ENCODE peak calls at places on chromosomes 7 and 10, in five cellular contexts. One of them, this sample, is unnamed.

GRCh38 chr7:77824636-77825035 is 26.1 kb downstream of the PHTF2 start:
- DNase-seq in colonic mucosa: no peak
- DNase-seq in tibial artery: no peak
- DNase-seq in ovary: no peak
- DNase-seq in pancreas: no peak
- DNase-seq in this sample: no peak

GRCh38 chr7:132410385-132410784 is 165.9 kb downstream of the PLXNA4 start:
- DNase-seq in colonic mucosa: no peak
- DNase-seq in tibial artery: no peak
- DNase-seq in ovary: no peak
- DNase-seq in pancreas: no peak
- DNase-seq in this sample: no peak

GRCh38 chr7:14836571-14837189 is 65.9 kb downstream of the DGKB start:
- DNase-seq in colonic mucosa: no peak
- DNase-seq in tibial artery: no peak
- DNase-seq in ovary: no peak
- DNase-seq in pancreas: peak; percentile 33
- DNase-seq in this sample: no peak

GRCh38 chr10:60048146-60048545 is 141.8 kb upstream of the CCDC6 start:
- DNase-seq in colonic mucosa: peak; percentile 46
- DNase-seq in tibial artery: no peak
- DNase-seq in ovary: no peak
- DNase-seq in pancreas: no peak
- DNase-seq in this sample: no peak

GRCh38 chr7:5549096-5549896 is 125.7 kb upstream of the TNRC18 start:
- DNase-seq in colonic mucosa: peak; percentile 87
- DNase-seq in tibial artery: no peak
- DNase-seq in ovary: no peak
- DNase-seq in pancreas: no peak
- DNase-seq in this sample: peak; percentile 83

GRCh38 chr7:154769011-154769410 is 233.9 kb downstream of the PAXIP1 start:
- DNase-seq in colonic mucosa: no peak
- DNase-seq in tibial artery: no peak
- DNase-seq in ovary: no peak
- DNase-seq in pancreas: no peak
- DNase-seq in this sample: no peak

GRCh38 chr7:22361320-22361719 is 4.4 kb upstream of the RAPGEF5 start:
- DNase-seq in colonic mucosa: no peak
- DNase-seq in tibial artery: no peak
- DNase-seq in ovary: no peak
- DNase-seq in pancreas: no peak
- DNase-seq in this sample: no peak

GRCh38 chr7:104794154-104794553 is 219.9 kb upstream of the KMT2E start:
- DNase-seq in colonic mucosa: no peak
- DNase-seq in tibial artery: no peak
- DNase-seq in ovary: no peak
- DNase-seq in pancreas: no peak
- DNase-seq in this sample: no peak

GRCh38 chr7:43071604-43072003 is 40.8 kb upstream of the HECW1 start:
- DNase-seq in colonic mucosa: no peak
- DNase-seq in tibial artery: no peak
- DNase-seq in ovary: no peak
- DNase-seq in pancreas: no peak
- DNase-seq in this sample: no peak

GRCh38 chr7:127396184-127396583 is 3.7 kb upstream of the ZNF800 start:
- DNase-seq in colonic mucosa: no peak
- DNase-seq in tibial artery: no peak
- DNase-seq in ovary: no peak
- DNase-seq in pancreas: no peak
- DNase-seq in this sample: no peak

GRCh38 chr7:21013765-21014502 is 227.2 kb upstream of the SP8 start:
- DNase-seq in colonic mucosa: no peak
- DNase-seq in tibial artery: no peak
- DNase-seq in ovary: no peak
- DNase-seq in pancreas: no peak
- DNase-seq in this sample: no peak

GRCh38 chr7:137694405-137694804 is 152.4 kb downstream of the DGKI start:
- DNase-seq in colonic mucosa: no peak
- DNase-seq in tibial artery: no peak
- DNase-seq in ovary: no peak
- DNase-seq in pancreas: no peak
- DNase-seq in this sample: no peak

GRCh38 chr10:69515699-69516547 is 57.3 kb downstream of the NEUROG3 start:
- DNase-seq in colonic mucosa: peak; percentile 78
- DNase-seq in tibial artery: peak; percentile 70
- DNase-seq in ovary: no peak
- DNase-seq in pancreas: peak; percentile 75
- DNase-seq in this sample: no peak

GRCh38 chr10:132392811-132393694 is 3.9 kb upstream of the PWWP2B start:
- DNase-seq in colonic mucosa: no peak
- DNase-seq in tibial artery: peak; percentile 27
- DNase-seq in ovary: no peak
- DNase-seq in pancreas: no peak
- DNase-seq in this sample: peak; percentile 57

GRCh38 chr10:115696747-115697146 is 576.3 kb downstream of the GFRA1 start:
- DNase-seq in colonic mucosa: no peak
- DNase-seq in tibial artery: no peak
- DNase-seq in ovary: no peak
- DNase-seq in pancreas: no peak
- DNase-seq in this sample: no peak

GRCh38 chr7:90111-91063 is 102.0 kb upstream of the FAM20C start:
- DNase-seq in colonic mucosa: no peak
- DNase-seq in tibial artery: no peak
- DNase-seq in ovary: no peak
- DNase-seq in pancreas: no peak
- DNase-seq in this sample: no peak

GRCh38 chr7:135160098-135160857 is 10.2 kb downstream of the CYREN start:
- DNase-seq in colonic mucosa: no peak
- DNase-seq in tibial artery: no peak
- DNase-seq in ovary: no peak
- DNase-seq in pancreas: no peak
- DNase-seq in this sample: no peak

GRCh38 chr10:1284076-1284475 is 227.9 kb downstream of the WDR37 start:
- DNase-seq in colonic mucosa: no peak
- DNase-seq in tibial artery: no peak
- DNase-seq in ovary: no peak
- DNase-seq in pancreas: no peak
- DNase-seq in this sample: no peak

GRCh38 chr10:109306698-109307097 is 616.6 kb downstream of the XPNPEP1 start:
- DNase-seq in colonic mucosa: no peak
- DNase-seq in tibial artery: no peak
- DNase-seq in ovary: no peak
- DNase-seq in pancreas: no peak
- DNase-seq in this sample: no peak

GRCh38 chr10:78577673-78578072 is 491.1 kb upstream of the ZMIZ1 start:
- DNase-seq in colonic mucosa: peak; percentile 73
- DNase-seq in tibial artery: no peak
- DNase-seq in ovary: no peak
- DNase-seq in pancreas: no peak
- DNase-seq in this sample: no peak

GRCh38 chr7:146858690-146859089 is 742.1 kb downstream of the CNTNAP2 start:
- DNase-seq in colonic mucosa: no peak
- DNase-seq in tibial artery: no peak
- DNase-seq in ovary: no peak
- DNase-seq in pancreas: no peak
- DNase-seq in this sample: no peak

GRCh38 chr7:34191766-34192550 is 286.6 kb downstream of the BMPER start:
- DNase-seq in colonic mucosa: no peak
- DNase-seq in tibial artery: no peak
- DNase-seq in ovary: no peak
- DNase-seq in pancreas: no peak
- DNase-seq in this sample: no peak

GRCh38 chr10:113292743-113293142 is 260.1 kb upstream of the HABP2 start:
- DNase-seq in colonic mucosa: no peak
- DNase-seq in tibial artery: no peak
- DNase-seq in ovary: no peak
- DNase-seq in pancreas: no peak
- DNase-seq in this sample: no peak

GRCh38 chr10:31071232-31071999 is 39.8 kb upstream of the ZNF438 start:
- DNase-seq in colonic mucosa: no peak
- DNase-seq in tibial artery: peak; percentile 67
- DNase-seq in ovary: no peak
- DNase-seq in pancreas: no peak
- DNase-seq in this sample: no peak

GRCh38 chr7:130210181-130210935 is 2.7 kb downstream of the SSMEM1 start:
- DNase-seq in colonic mucosa: no peak
- DNase-seq in tibial artery: no peak
- DNase-seq in ovary: no peak
- DNase-seq in pancreas: no peak
- DNase-seq in this sample: no peak

GRCh38 chr10:43204943-43205671 is 61.8 kb downstream of the RASGEF1A start:
- DNase-seq in colonic mucosa: peak; percentile 36
- DNase-seq in tibial artery: peak; percentile 65
- DNase-seq in ovary: no peak
- DNase-seq in pancreas: peak; percentile 61
- DNase-seq in this sample: peak; percentile 57

GRCh38 chr10:52420656-52421055 is 106.6 kb downstream of the DKK1 start:
- DNase-seq in colonic mucosa: no peak
- DNase-seq in tibial artery: no peak
- DNase-seq in ovary: no peak
- DNase-seq in pancreas: no peak
- DNase-seq in this sample: no peak

GRCh38 chr10:79392020-79392398 is 44.7 kb downstream of the PPIF start:
- DNase-seq in colonic mucosa: no peak
- DNase-seq in tibial artery: peak; percentile 60
- DNase-seq in ovary: peak; percentile 7
- DNase-seq in pancreas: peak; percentile 6
- DNase-seq in this sample: peak; percentile 77

GRCh38 chr7:16647435-16647960 is 1.5 kb downstream of the BZW2 start:
- DNase-seq in colonic mucosa: no peak
- DNase-seq in tibial artery: no peak
- DNase-seq in ovary: no peak
- DNase-seq in pancreas: no peak
- DNase-seq in this sample: no peak
- H3K4me3 ChIP-seq in colonic mucosa: peak overlapping the region; percentile 96
- H3K4me3 ChIP-seq in tibial artery: no peak overlapping the region
- H3K4me3 ChIP-seq in ovary: no peak overlapping the region
- H3K4me3 ChIP-seq in pancreas: no peak overlapping the region
- H3K4me3 ChIP-seq in this sample: peak overlapping the region; percentile 68

DNA sequence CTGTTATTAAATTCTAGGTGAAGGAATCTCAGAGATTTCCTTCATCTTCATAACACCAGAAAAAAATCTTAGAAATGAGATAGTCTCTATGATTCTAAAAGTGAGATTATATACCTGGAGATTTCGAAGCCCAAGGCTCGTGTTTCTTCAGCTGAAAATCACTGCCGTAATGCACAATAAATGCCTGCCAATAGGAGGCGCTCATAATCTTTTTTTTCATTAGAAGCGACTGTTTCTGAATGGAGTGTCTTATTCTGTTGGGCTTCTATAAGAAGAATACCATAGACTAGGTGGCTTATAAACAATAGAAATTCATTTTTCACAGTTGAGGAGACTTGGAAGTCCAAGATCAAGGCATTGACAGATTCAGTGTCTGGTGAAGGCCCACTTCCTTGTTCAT is 294.7 kb downstream of the PRKG1 start:
- DNase-seq in colonic mucosa: no peak
- DNase-seq in tibial artery: no peak
- DNase-seq in ovary: no peak
- DNase-seq in pancreas: no peak
- DNase-seq in this sample: no peak
- TF ChIP-seq CTCF in colonic mucosa: no peak
- TF ChIP-seq CTCF in tibial artery: no peak
- TF ChIP-seq CTCF in ovary: no peak
- TF ChIP-seq CTCF in pancreas: no peak
- TF ChIP-seq CTCF in this sample: no peak

GRCh38 chr10:123855013-123855684 is 36.5 kb downstream of the CPXM2 start:
- DNase-seq in colonic mucosa: no peak
- DNase-seq in tibial artery: no peak
- DNase-seq in ovary: no peak
- DNase-seq in pancreas: no peak
- DNase-seq in this sample: no peak
- H3K27me3 ChIP-seq in colonic mucosa: no peaks in the 10 kb centered on the region
- H3K27me3 ChIP-seq in tibial artery: no peaks in the 10 kb centered on the region
- H3K27me3 ChIP-seq in ovary: no peaks in the 10 kb centered on the region
- H3K27me3 ChIP-seq in pancreas: no peaks in the 10 kb centered on the region
- H3K27me3 ChIP-seq in this sample: no peaks in the 10 kb centered on the region

GRCh38 chr10:76881477-76882220 is 756.0 kb downstream of the KCNMA1 start:
- DNase-seq in colonic mucosa: no peak
- DNase-seq in tibial artery: no peak
- DNase-seq in ovary: no peak
- DNase-seq in pancreas: no peak
- DNase-seq in this sample: no peak

GRCh38 chr10:76874896-76875295 is 762.7 kb downstream of the KCNMA1 start:
- DNase-seq in colonic mucosa: no peak
- DNase-seq in tibial artery: no peak
- DNase-seq in ovary: no peak
- DNase-seq in pancreas: no peak
- DNase-seq in this sample: no peak

GRCh38 chr10:76879116-76879706 is 758.4 kb downstream of the KCNMA1 start:
- DNase-seq in colonic mucosa: no peak
- DNase-seq in tibial artery: no peak
- DNase-seq in ovary: no peak
- DNase-seq in pancreas: no peak
- DNase-seq in this sample: no peak

GRCh38 chr10:76880931-76881330 is 756.7 kb downstream of the KCNMA1 start:
- DNase-seq in colonic mucosa: no peak
- DNase-seq in tibial artery: no peak
- DNase-seq in ovary: no peak
- DNase-seq in pancreas: no peak
- DNase-seq in this sample: no peak

DNA sequence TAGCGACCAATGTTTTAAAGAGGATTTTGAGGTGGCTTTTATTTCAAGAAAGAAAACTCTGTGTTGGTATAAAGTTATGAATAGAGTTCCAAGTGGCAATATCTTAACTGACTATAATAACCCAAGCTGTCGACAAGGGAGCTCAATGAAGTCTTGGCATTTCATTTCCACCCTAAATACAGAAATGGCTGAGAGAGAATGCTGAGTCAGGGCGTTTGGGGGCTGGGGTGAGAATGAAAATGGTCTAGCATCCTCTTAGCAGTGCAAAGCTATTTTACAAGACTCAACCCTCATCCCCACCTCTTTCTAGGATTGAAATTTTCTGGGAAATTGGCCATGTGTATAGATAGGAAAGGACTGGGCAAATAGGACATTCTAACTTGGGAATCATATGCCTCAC is 759.1 kb downstream of the KCNMA1 start:
- DNase-seq in colonic mucosa: no peak
- DNase-seq in tibial artery: no peak
- DNase-seq in ovary: no peak
- DNase-seq in pancreas: no peak
- DNase-seq in this sample: no peak
- H3K4me3 ChIP-seq in colonic mucosa: no peak overlapping the region
- H3K4me3 ChIP-seq in tibial artery: no peak overlapping the region
- H3K4me3 ChIP-seq in ovary: no peak overlapping the region
- H3K4me3 ChIP-seq in pancreas: no peak overlapping the region
- H3K4me3 ChIP-seq in this sample: no peak overlapping the region

GRCh38 chr7:114663502-114663901 is 248.9 kb downstream of the FOXP2 start:
- DNase-seq in colonic mucosa: no peak
- DNase-seq in tibial artery: no peak
- DNase-seq in ovary: no peak
- DNase-seq in pancreas: no peak
- DNase-seq in this sample: no peak
- TF ChIP-seq CTCF in colonic mucosa: no peak
- TF ChIP-seq CTCF in tibial artery: no peak
- TF ChIP-seq CTCF in ovary: no peak
- TF ChIP-seq CTCF in pancreas: no peak
- TF ChIP-seq CTCF in this sample: no peak